ENCODE peak calls at places on chromosomes 5 and 9, in four cellular contexts. Z, P, U and T are unnamed samples.

GRCh38 chr9:114427644-114428043 is 39.9 kb upstream of the AKNA start:
- DNase-seq in U (no peak), P (no peak), Z (no peak), T (no peak)

GRCh38 chr9:127452481-127453092 is 1.3 kb downstream of the LRSAM1 start:
- DNase-seq in U (no peak), Z (no peak), P (peak; percentile 53), T (no peak)

GRCh38 chr9:76599970-76600369 is 141.0 kb downstream of the GCNT1 start:
- DNase-seq in Z (no peak), P (no peak), U (no peak), T (no peak)

GRCh38 chr9:94909250-94909894 is 182.9 kb downstream of the AOPEP start:
- DNase-seq in P (no peak), Z (no peak), U (no peak), T (no peak)

GRCh38 chr9:88173378-88173999 is 35.2 kb upstream of the SPATA31C2 start:
- DNase-seq in Z (peak; percentile 51), P (peak; percentile 38), U (no peak), T (peak; percentile 45)

GRCh38 chr5:78008356-78008967 is 232.3 kb upstream of the TBCA start:
- DNase-seq in Z (peak; percentile 51), U (no peak), P (peak; percentile 30), T (peak; percentile 54)

GRCh38 chr5:425714-426113 is 17.3 kb upstream of the EXOC3 start:
- DNase-seq in Z (no peak), U (no peak), P (no peak), T (no peak)

GRCh38 chr5:74651710-74652109 is 11.2 kb upstream of the ENC1 start:
- DNase-seq in Z (no peak), U (no peak), P (no peak), T (no peak)

GRCh38 chr9:127788337-127789011 is 2.6 kb downstream of the CDK9 start:
- DNase-seq in Z (no peak), P (no peak), U (no peak), T (no peak)

GRCh38 chr9:4832786-4833579 is 40.2 kb downstream of the RCL1 start:
- DNase-seq in P (no peak), Z (peak; percentile 66), U (no peak), T (no peak)

GRCh38 chr9:108484468-108484867 is 371.3 kb downstream of the ACTL7B start:
- DNase-seq in U (no peak), Z (no peak), P (no peak), T (no peak)

GRCh38 chr5:145859451-145859850 is 13.4 kb downstream of the GRXCR2 start:
- DNase-seq in P (no peak), Z (no peak), U (no peak), T (no peak)

GRCh38 chr9:16335788-16336580 is 534.5 kb downstream of the BNC2 start:
- DNase-seq in Z (peak; percentile 89), U (no peak), P (no peak), T (no peak)

GRCh38 chr5:143331956-143332355 is 71.5 kb downstream of the NR3C1 start:
- DNase-seq in U (no peak), Z (no peak), P (no peak), T (no peak)

GRCh38 chr9:25681270-25681669 is 3.0 kb upstream of the TUSC1 start:
- DNase-seq in Z (no peak), U (no peak), P (no peak), T (no peak)

GRCh38 chr9:121581775-121582600 is 69.4 kb upstream of the DAB2IP start:
- DNase-seq in Z (no peak), P (no peak), U (no peak), T (no peak)

GRCh38 chr9:134619456-134619982 is 22.1 kb upstream of the COL5A1 start:
- DNase-seq in P (no peak), U (no peak), Z (no peak), T (no peak)

GRCh38 chr5:6146264-6146663 is 232.1 kb downstream of the MED10 start:
- DNase-seq in Z (no peak), P (no peak), U (no peak), T (no peak)

GRCh38 chr5:31939151-31939550 is 235.0 kb downstream of the GOLPH3 start:
- DNase-seq in P (no peak), Z (no peak), U (no peak), T (no peak)

GRCh38 chr5:168793844-168794837 is 215.0 kb upstream of the PANK3 start:
- DNase-seq in P (no peak), Z (no peak), U (no peak), T (peak; percentile 26)

GRCh38 chr9:132750668-132751067 is 80.4 kb downstream of the GTF3C4 start:
- DNase-seq in Z (no peak), U (no peak), P (no peak), T (no peak)

GRCh38 chr9:135251996-135252760 is 164.7 kb downstream of the OLFM1 start:
- DNase-seq in P (no peak), U (no peak), Z (no peak), T (no peak)

GRCh38 chr5:81965510-81965909 is 6.3 kb upstream of the ATG10 start:
- DNase-seq in Z (no peak), P (no peak), U (no peak), T (no peak)

GRCh38 chr9:116674210-116674980 is 12.7 kb upstream of the TRIM32 start:
- DNase-seq in Z (no peak), P (no peak), U (no peak), T (no peak)

GRCh38 chr9:129752915-129753724 is at the start of gene PTGES:
- DNase-seq in P (peak; percentile 62), Z (peak; percentile 78), U (no peak), T (peak; percentile 70)

GRCh38 chr5:90866915-90867715 is 308.5 kb downstream of the ADGRV1 start:
- DNase-seq in P (no peak), Z (no peak), U (no peak), T (no peak)

GRCh38 chr5:107952450-107952849 is 281.7 kb upstream of the EFNA5 start:
- DNase-seq in P (no peak), U (no peak), Z (no peak), T (no peak)

GRCh38 chr9:98140503-98140902 is 21.5 kb upstream of the TRIM14 start:
- DNase-seq in Z (no peak), U (no peak), P (no peak), T (no peak)

GRCh38 chr9:69204869-69205268 is 30.8 kb downstream of the TJP2 start:
- DNase-seq in U (no peak), Z (no peak), P (no peak), T (no peak)

GRCh38 chr5:7397935-7398334 is 2.0 kb downstream of the ADCY2 start:
- DNase-seq in P (no peak), Z (no peak), U (no peak), T (no peak)

GRCh38 chr9:34400686-34401602 is 24.2 kb upstream of the MYORG start:
- DNase-seq in Z (no peak), U (no peak), P (no peak), T (no peak)

GRCh38 chr9:86098793-86099694 is at the start of gene GOLM1:
- DNase-seq in P (peak; percentile 53), U (no peak), Z (peak; percentile 31), T (peak; percentile 77)

GRCh38 chr9:34046784-34047379 is 1.8 kb downstream of the UBAP2 start:
- DNase-seq in U (no peak), Z (no peak), P (no peak), T (no peak)

GRCh38 chr9:131273791-131274673 is 2.3 kb downstream of the FAM78A start:
- DNase-seq in P (no peak), Z (no peak), U (no peak), T (no peak)

GRCh38 chr5:177303121-177303924 is at the start of the genes PRELID1 and RAB24:
- DNase-seq in U (no peak), Z (peak; percentile 78), P (peak; percentile 96), T (peak; percentile 96)